ENCODE peak calls at places on chromosomes 1 and 21, in four cellular contexts. R is K562, T is GM12878, G is HepG2. X is an unnamed sample.

GRCh38 chr1:156675715-156676311 is 1.4 kb downstream of the NES start:
- DNase-seq in T (no peak), R (no peak), G (no peak), X (no peak)

GRCh38 chr1:1014896-1015681 is 1.8 kb downstream of the ISG15 start:
- DNase-seq in R (no peak), G (no peak), T (no peak), X (peak)

GRCh38 chr1:178418284-178418955 is 78.3 kb downstream of the CLEC20A start:
- DNase-seq in T (no peak), R (no peak), G (no peak), X (no peak)

GRCh38 chr1:208528577-208529240 is 284.5 kb upstream of the PLXNA2 start:
- DNase-seq in R (no peak), G (no peak), T (no peak), X (no peak)

GRCh38 chr1:151061012-151061401 is 810 bp downstream of the MLLT11 start:
- DNase-seq in T (no peak), R (no peak), G (no peak), X (no peak)

GRCh38 chr1:247177755-247178154 is 5.9 kb upstream of the ZNF124 start:
- DNase-seq in G (no peak), T (no peak), R (no peak), X (no peak)

GRCh38 chr1:205061665-205062069 is 18.7 kb downstream of the CNTN2 start:
- DNase-seq in G (peak), T (peak), R (peak), X (peak)

GRCh38 chr21:43868461-43868860 is 3.4 kb downstream of the AGPAT3 start:
- DNase-seq in T (no peak), G (no peak), R (no peak), X (no peak)

GRCh38 chr1:170513138-170513537 is 18.8 kb upstream of the GORAB start:
- DNase-seq in T (no peak), G (no peak), R (no peak), X (peak)

GRCh38 chr1:172657586-172657985 is 1.3 kb upstream of the FASLG start:
- DNase-seq in T (no peak), G (no peak), R (no peak), X (no peak)

GRCh38 chr1:15756143-15757015 is 2.2 kb upstream of the FBLIM1 start:
- DNase-seq in T (no peak), R (no peak), G (peak), X (peak)

GRCh38 chr1:3355894-3356826 is 98.3 kb upstream of the ARHGEF16 start:
- DNase-seq in R (no peak), G (peak), T (no peak), X (no peak)

GRCh38 chr1:103336376-103336775 is 189.1 kb upstream of the RNPC3 start:
- DNase-seq in G (peak), T (no peak), R (no peak), X (no peak)

GRCh38 chr1:223242382-223242955 is 99.4 kb upstream of the TLR5 start:
- DNase-seq in R (no peak), T (no peak), G (no peak), X (no peak)

GRCh38 chr21:46498335-46499050 is 39.8 kb downstream of the DIP2A start:
- DNase-seq in R (no peak), T (no peak), G (no peak), X (no peak)

GRCh38 chr1:206004821-206005220 is 1.6 kb upstream of the RAB7B start:
- DNase-seq in G (no peak), R (no peak), T (no peak), X (no peak)

GRCh38 chr1:215001419-215002021 is 81.0 kb upstream of the KCNK2 start:
- DNase-seq in R (no peak), T (peak), G (no peak), X (no peak)

GRCh38 chr1:25501235-25502058 is 42.0 kb upstream of the LDLRAP1 start:
- DNase-seq in R (peak), T (no peak), G (peak), X (peak)

GRCh38 chr1:19762175-19762779 is 37.4 kb downstream of the TMCO4 start:
- DNase-seq in R (peak), T (no peak), G (peak), X (peak)

GRCh38 chr1:10996100-10996499 is 16.4 kb upstream of the TARDBP start:
- DNase-seq in T (no peak), R (no peak), G (no peak), X (no peak)

GRCh38 chr1:24596401-24596880 is 40.6 kb downstream of the NCMAP start:
- DNase-seq in G (no peak), R (no peak), T (no peak), X (no peak)

GRCh38 chr1:53262000-53262399 is 23.7 kb upstream of the MAGOH start:
- DNase-seq in T (no peak), G (no peak), R (no peak), X (no peak)

GRCh38 chr1:157975216-157975615 is 18.2 kb upstream of the KIRREL1 start:
- DNase-seq in G (no peak), R (no peak), T (no peak), X (no peak)

GRCh38 chr1:220727523-220727922 is 20.6 kb upstream of the MTARC2 start:
- DNase-seq in T (no peak), G (no peak), R (no peak), X (no peak)

GRCh38 chr21:46171996-46172862 is 12.0 kb downstream of the SPATC1L start:
- DNase-seq in R (no peak), G (no peak), T (no peak), X (no peak)

GRCh38 chr1:100265931-100266830 is at the start of gene RTCA:
- DNase-seq in R (peak), G (peak), T (peak), X (peak)

GRCh38 chr1:100267284-100267683 is 1.3 kb downstream of the RTCA start:
- DNase-seq in T (no peak), G (no peak), R (no peak), X (no peak)

GRCh38 chr1:100268202-100268601 is 2.2 kb downstream of the RTCA start:
- DNase-seq in G (peak), T (no peak), R (no peak), X (no peak)

GRCh38 chr1:100261686-100262085 is 4.3 kb upstream of the RTCA start:
- DNase-seq in R (no peak), T (no peak), G (no peak), X (no peak)

GRCh38 chr1:100265562-100265930 is 470 bp upstream of the RTCA start:
- DNase-seq in R (peak), G (peak), T (no peak), X (no peak)
- TF ChIP-seq ESRRA in R (no peak), G (no peak), T (no peak), X (no peak)

GRCh38 chr1:181239086-181239485 is 150.6 kb downstream of the IER5 start:
- DNase-seq in T (no peak), G (no peak), R (no peak), X (no peak)
- TF ChIP-seq CREB1 in T (no peak), G (no peak), R (no peak), X (no peak)

GRCh38 chr1:7385471-7386225 is 385.4 kb upstream of the VAMP3 start:
- DNase-seq in G (no peak), R (no peak), T (no peak), X (no peak)

GRCh38 chr1:7388141-7388487 is 383.0 kb upstream of the VAMP3 start:
- DNase-seq in R (no peak), T (no peak), G (no peak), X (no peak)

GRCh38 chr1:7384679-7385078 is 386.4 kb upstream of the VAMP3 start:
- DNase-seq in T (no peak), R (no peak), G (no peak), X (no peak)

GRCh38 chr1:7387053-7387861 is 383.8 kb upstream of the VAMP3 start:
- DNase-seq in R (no peak), T (no peak), G (no peak), X (no peak)

GRCh38 chr1:7386226-7387052 is 384.7 kb upstream of the VAMP3 start:
- DNase-seq in G (no peak), R (no peak), T (no peak), X (no peak)
- TF ChIP-seq ATF2 in G (no peak), R (no peak), T (no peak), X (no peak)

GRCh38 chr1:7485086-7485780 is 285.9 kb upstream of the VAMP3 start:
- DNase-seq in T (no peak), R (no peak), G (no peak), X (no peak)

GRCh38 chr1:7483634-7484383 is 287.3 kb upstream of the VAMP3 start:
- DNase-seq in G (no peak), T (no peak), R (no peak), X (no peak)

GRCh38 chr1:7482077-7482476 is 289.0 kb upstream of the VAMP3 start:
- DNase-seq in T (no peak), G (no peak), R (no peak), X (no peak)

GRCh38 chr1:7481194-7481593 is 289.9 kb upstream of the VAMP3 start:
- DNase-seq in G (no peak), T (no peak), R (no peak), X (no peak)

GRCh38 chr1:7482772-7483495 is 288.2 kb upstream of the VAMP3 start:
- DNase-seq in T (no peak), G (no peak), R (no peak), X (no peak)
- TF ChIP-seq ESRRA in T (no peak), G (no peak), R (no peak), X (no peak)

GRCh38 chr1:110011527-110012041 is 22.8 kb upstream of the STRIP1 start:
- DNase-seq in T (peak), G (peak), R (peak), X (no peak)
- TF ChIP-seq CREB1 in T (peak), G (no peak), R (no peak), X (no peak)

GRCh38 chr1:54474500-54475235 is 68.5 kb upstream of the SSBP3 start:
- DNase-seq in T (no peak), G (no peak), R (peak), X (peak)
- TF ChIP-seq ATF2 in T (no peak), G (no peak), R (no peak), X (no peak)

GRCh38 chr1:116311756-116312691 is 61.0 kb upstream of the ATP1A1 start:
- DNase-seq in R (no peak), T (no peak), G (peak), X (no peak)

GRCh38 chr1:116313776-116314175 is 59.3 kb upstream of the ATP1A1 start:
- DNase-seq in T (no peak), R (no peak), G (no peak), X (no peak)

GRCh38 chr1:116306837-116307442 is 66.1 kb upstream of the ATP1A1 start:
- DNase-seq in R (no peak), T (no peak), G (peak), X (no peak)

GRCh38 chr1:116309090-116309870 is 63.8 kb upstream of the ATP1A1 start:
- DNase-seq in R (no peak), T (no peak), G (no peak), X (no peak)

GRCh38 chr1:116310172-116310571 is 62.9 kb upstream of the ATP1A1 start:
- DNase-seq in T (no peak), R (no peak), G (no peak), X (no peak)
- TF ChIP-seq ESRRA in T (no peak), R (no peak), G (no peak), X (no peak)

GRCh38 chr1:233233508-233234040 is 62.0 kb downstream of the PCNX2 start:
- DNase-seq in T (no peak), G (no peak), R (no peak), X (no peak)

GRCh38 chr1:233227930-233228465 is 67.5 kb downstream of the PCNX2 start:
- DNase-seq in T (no peak), R (no peak), G (no peak), X (no peak)

GRCh38 chr1:233224291-233224690 is 71.2 kb downstream of the PCNX2 start:
- DNase-seq in R (no peak), G (no peak), T (no peak), X (no peak)

GRCh38 chr1:233229291-233229690 is 66.2 kb downstream of the PCNX2 start:
- DNase-seq in R (no peak), T (no peak), G (no peak), X (no peak)

GRCh38 chr1:233230011-233230410 is 65.5 kb downstream of the PCNX2 start:
- DNase-seq in R (no peak), G (no peak), T (no peak), X (no peak)
- TF ChIP-seq CREB1 in R (no peak), G (no peak), T (no peak), X (no peak)

GRCh38 chr1:243939167-243939848 is 89.3 kb upstream of the AKT3 start:
- DNase-seq in T (no peak), R (peak), G (no peak), X (no peak)
- TF ChIP-seq ATF2 in T (no peak), R (no peak), G (no peak), X (no peak)

DNA sequence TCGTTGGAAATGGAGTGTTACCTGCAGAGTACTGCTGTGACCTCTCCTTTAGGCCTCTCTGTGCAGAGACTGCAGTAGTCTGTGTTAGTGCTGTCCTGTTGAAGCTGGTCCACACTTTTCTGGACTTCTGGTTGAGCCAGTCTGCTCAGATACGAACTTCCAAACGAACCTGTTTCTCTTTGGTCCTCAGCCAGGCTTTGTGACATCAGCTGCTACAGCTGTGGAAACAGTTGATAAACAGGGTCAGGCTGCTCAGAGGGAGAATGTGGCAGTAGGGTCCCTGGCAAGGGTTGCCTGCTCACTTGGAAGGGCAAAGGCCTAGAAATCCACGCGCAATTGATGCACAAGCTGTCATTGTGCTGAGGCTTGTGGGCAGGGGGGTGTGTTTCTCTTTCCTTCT is 98.8 kb downstream of the NOS1AP start:
- DNase-seq in T (no peak), G (no peak), R (no peak), X (no peak)
- TF ChIP-seq ESRRA in T (no peak), G (no peak), R (no peak), X (no peak)